ENCODE peak calls at places on chromosome 11, in six cellular contexts. Q is choroid plexus epithelial cell, M is GM23338, J is type B pancreatic cell, C is astrocyte of the spinal cord, R is endothelial cell. Y is an unnamed sample.
A peak's percentile ranks its signal among the peaks of the same experiment; 100 is the strongest.

GRCh38 chr11:62575156-62575555 is 1.5 kb upstream of the EEF1G start:
- DNase-seq in J (no peak), M (no peak), C (no peak), Q (no peak), R (no peak), Y (no peak)

GRCh38 chr11:20047755-20048154 is 112.5 kb downstream of the DBX1 start:
- DNase-seq in Q (no peak), M (no peak), C (no peak), J (no peak), R (no peak), Y (no peak)

GRCh38 chr11:76639621-76640020 is 30.9 kb downstream of the LRRC32 start:
- DNase-seq in J (no peak), R (peak; percentile 1), M (no peak), Q (no peak), C (no peak), Y (no peak)

GRCh38 chr11:77141034-77141433 is 13.0 kb downstream of the MYO7A start:
- DNase-seq in Q (peak; percentile 65), C (peak; percentile 55), R (no peak), J (no peak), M (no peak), Y (no peak)

GRCh38 chr11:91804057-91804456 is 420.6 kb upstream of the FAT3 start:
- DNase-seq in C (peak; percentile 25), Q (peak; percentile 23), R (no peak), M (peak; percentile 77), J (no peak), Y (no peak)

GRCh38 chr11:6693342-6694228 is 10.4 kb upstream of the MRPL17 start:
- DNase-seq in C (peak; percentile 81), R (no peak), M (no peak), J (no peak), Q (peak; percentile 95), Y (no peak)

GRCh38 chr11:36126703-36127102 is 162.5 kb downstream of the COMMD9 start:
- DNase-seq in J (no peak), R (no peak), Q (peak; percentile 70), C (peak; percentile 45), M (no peak), Y (no peak)

GRCh38 chr11:60121259-60121658 is 32.8 kb downstream of the MS4A2 start:
- DNase-seq in Q (no peak), J (no peak), M (peak; percentile 29), C (no peak), R (no peak), Y (no peak)

GRCh38 chr11:102573851-102574250 is 43.3 kb upstream of the MMP7 start:
- DNase-seq in J (no peak), R (no peak), Q (no peak), C (no peak), M (no peak), Y (no peak)

GRCh38 chr11:95734009-95734572 is 55.5 kb downstream of the FAM76B start:
- DNase-seq in J (no peak), M (no peak), C (no peak), Q (no peak), R (no peak), Y (no peak)

GRCh38 chr11:133219543-133219942 is 312.8 kb downstream of the OPCML start:
- DNase-seq in R (no peak), M (peak; percentile 74), Q (no peak), C (no peak), J (no peak), Y (no peak)
- TF ChIP-seq CTCF in R (peak; percentile 19), M (peak; percentile 74), Q (no peak), C (no peak), J (no peak), Y (no peak)

GRCh38 chr11:33158596-33158995 is 2.7 kb downstream of the CSTF3 start:
- DNase-seq in J (no peak), M (no peak), C (no peak), Q (no peak), R (no peak), Y (no peak)

GRCh38 chr11:33157103-33158027 is 3.9 kb downstream of the CSTF3 start:
- DNase-seq in Q (peak; percentile 34), M (no peak), R (no peak), J (no peak), C (no peak), Y (no peak)

GRCh38 chr11:33160147-33160546 is 1.1 kb downstream of the CSTF3 start:
- DNase-seq in R (no peak), C (peak; percentile 65), J (no peak), Q (peak; percentile 71), M (peak; percentile 54), Y (no peak)

GRCh38 chr11:33160587-33160986 is 693 bp downstream of the CSTF3 start:
- DNase-seq in M (no peak), C (no peak), Q (no peak), R (no peak), J (no peak), Y (no peak)

GRCh38 chr11:33161120-33162005 is at the start of gene CSTF3:
- DNase-seq in M (peak; percentile 100), Q (peak; percentile 99), R (peak; percentile 100), J (peak; percentile 100), C (peak; percentile 99), Y (peak; percentile 100)
- TF ChIP-seq CTCF in M (no peak), Q (peak; percentile 51), R (peak; percentile 70), J (peak; percentile 77), C (peak; percentile 27), Y (peak; percentile 64)

GRCh38 chr11:22666700-22667439 is 459 bp downstream of the GAS2 start:
- DNase-seq in J (peak; percentile 76), M (peak; percentile 84), C (peak; percentile 27), Q (peak; percentile 21), R (peak; percentile 55), Y (peak; percentile 62)
- TF ChIP-seq CTCF in J (peak; percentile 64), M (no peak), C (no peak), Q (no peak), R (no peak), Y (peak; percentile 33)

GRCh38 chr11:45109400-45109799 is 37.0 kb upstream of the PRDM11 start:
- DNase-seq in J (peak; percentile 37), M (no peak), R (no peak), Q (no peak), C (no peak), Y (no peak)

GRCh38 chr11:45113807-45114206 is 32.6 kb upstream of the PRDM11 start:
- DNase-seq in R (no peak), M (no peak), J (no peak), C (no peak), Q (no peak), Y (no peak)

GRCh38 chr11:45108070-45109064 is 38.1 kb upstream of the PRDM11 start:
- DNase-seq in R (no peak), Q (no peak), M (no peak), C (no peak), J (no peak), Y (no peak)

GRCh38 chr11:45107051-45107450 is 39.4 kb upstream of the PRDM11 start:
- DNase-seq in R (no peak), C (no peak), M (no peak), J (peak; percentile 37), Q (no peak), Y (no peak)

GRCh38 chr11:45110562-45110961 is 35.9 kb upstream of the PRDM11 start:
- DNase-seq in M (peak; percentile 89), J (peak; percentile 58), C (peak; percentile 70), R (peak; percentile 58), Q (peak; percentile 89), Y (peak; percentile 34)
- TF ChIP-seq CTCF in M (peak; percentile 84), J (peak; percentile 89), C (peak; percentile 67), R (peak; percentile 84), Q (peak; percentile 83), Y (peak; percentile 75)